ENCODE peak calls at places on chromosome 22, in five cellular contexts. V is H1, N is A549, W is testis, J is GM12891. Q is an unnamed sample.

GRCh38 chr22:26327306-26327705 is 101.8 kb upstream of the ASPHD2 start:
- DNase-seq in V (no peak), N (no peak), J (no peak), W (no peak), Q (no peak)

GRCh38 chr22:40212126-40212525 is 34.4 kb downstream of the TNRC6B start:
- DNase-seq in W (no peak), V (no peak), J (no peak), N (no peak), Q (no peak)

GRCh38 chr22:24994070-24994763 is 41.7 kb downstream of the KIAA1671 start:
- DNase-seq in N (no peak), J (no peak), V (no peak), W (no peak), Q (no peak)

GRCh38 chr22:31812977-31813605 is 59.3 kb downstream of the DEPDC5 start:
- DNase-seq in V (no peak), J (no peak), W (no peak), N (no peak), Q (no peak)

GRCh38 chr22:36384766-36385400 is 2.9 kb downstream of the MYH9 start:
- DNase-seq in V (no peak), N (no peak), W (no peak), J (no peak), Q (no peak)

GRCh38 chr22:50084570-50084969 is 656 bp downstream of the MLC1 start:
- DNase-seq in W (no peak), V (no peak), J (no peak), N (no peak), Q (no peak)

GRCh38 chr22:43848366-43849171 is 13.7 kb downstream of the SULT4A1 start:
- DNase-seq in J (no peak), W (peak), N (no peak), V (no peak), Q (peak)

GRCh38 chr22:43846966-43847365 is 15.3 kb downstream of the SULT4A1 start:
- DNase-seq in N (no peak), J (no peak), W (no peak), V (no peak), Q (no peak)

GRCh38 chr22:23862103-23862502 is 4.4 kb downstream of the SLC2A11 start:
- DNase-seq in W (peak), J (no peak), N (peak), V (peak), Q (no peak)

GRCh38 chr22:25054943-25055511 is 102.5 kb downstream of the KIAA1671 start:
- DNase-seq in V (no peak), J (no peak), W (peak), N (no peak), Q (peak)

GRCh38 chr22:17366830-17367229 is 2.4 kb upstream of the CECR2 start:
- DNase-seq in N (peak), J (peak), W (peak), V (peak), Q (no peak)

GRCh38 chr22:49963647-49964026 is 3.1 kb downstream of the PIM3 start:
- DNase-seq in V (no peak), J (no peak), N (no peak), W (no peak), Q (peak)

GRCh38 chr22:19576460-19577421 is 52.5 kb upstream of the CLDN5 start:
- DNase-seq in N (no peak), W (no peak), V (no peak), J (peak), Q (no peak)

GRCh38 chr22:22902247-22902962 is 14.8 kb downstream of the IGLL5 start:
- DNase-seq in J (no peak), N (no peak), V (no peak), W (peak), Q (no peak)

GRCh38 chr22:26906464-26906863 is 249.1 kb downstream of the MIAT start:
- DNase-seq in V (no peak), J (no peak), N (no peak), W (no peak), Q (no peak)

GRCh38 chr22:50118557-50119168 is 28.9 kb downstream of the MOV10L1 start:
- DNase-seq in V (no peak), W (peak), N (peak), J (no peak), Q (no peak)

GRCh38 chr22:25762147-25762546 is 20.2 kb downstream of the MYO18B start:
- DNase-seq in V (no peak), N (no peak), W (no peak), J (no peak), Q (no peak)

GRCh38 chr22:40157546-40157945 is 20.2 kb upstream of the TNRC6B start:
- DNase-seq in J (no peak), N (no peak), W (no peak), V (no peak), Q (no peak)

GRCh38 chr22:26585104-26585790 is 4.7 kb downstream of the TPST2 start:
- DNase-seq in J (no peak), N (no peak), V (no peak), W (peak), Q (no peak)

GRCh38 chr22:21971858-21972275 is 10.7 kb downstream of the TOP3B start:
- DNase-seq in N (no peak), J (no peak), V (no peak), W (no peak), Q (no peak)

GRCh38 chr22:44329179-44329796 is 16.5 kb upstream of the SHISAL1 start:
- DNase-seq in J (peak), V (no peak), W (no peak), N (no peak), Q (no peak)

GRCh38 chr22:44892803-44893730 is 116.7 kb downstream of the PHF21B start:
- DNase-seq in W (no peak), V (no peak), N (no peak), J (no peak), Q (no peak)

GRCh38 chr22:19604711-19605268 is 80.6 kb upstream of the CLDN5 start:
- DNase-seq in J (no peak), V (no peak), N (no peak), W (no peak), Q (no peak)

DNA sequence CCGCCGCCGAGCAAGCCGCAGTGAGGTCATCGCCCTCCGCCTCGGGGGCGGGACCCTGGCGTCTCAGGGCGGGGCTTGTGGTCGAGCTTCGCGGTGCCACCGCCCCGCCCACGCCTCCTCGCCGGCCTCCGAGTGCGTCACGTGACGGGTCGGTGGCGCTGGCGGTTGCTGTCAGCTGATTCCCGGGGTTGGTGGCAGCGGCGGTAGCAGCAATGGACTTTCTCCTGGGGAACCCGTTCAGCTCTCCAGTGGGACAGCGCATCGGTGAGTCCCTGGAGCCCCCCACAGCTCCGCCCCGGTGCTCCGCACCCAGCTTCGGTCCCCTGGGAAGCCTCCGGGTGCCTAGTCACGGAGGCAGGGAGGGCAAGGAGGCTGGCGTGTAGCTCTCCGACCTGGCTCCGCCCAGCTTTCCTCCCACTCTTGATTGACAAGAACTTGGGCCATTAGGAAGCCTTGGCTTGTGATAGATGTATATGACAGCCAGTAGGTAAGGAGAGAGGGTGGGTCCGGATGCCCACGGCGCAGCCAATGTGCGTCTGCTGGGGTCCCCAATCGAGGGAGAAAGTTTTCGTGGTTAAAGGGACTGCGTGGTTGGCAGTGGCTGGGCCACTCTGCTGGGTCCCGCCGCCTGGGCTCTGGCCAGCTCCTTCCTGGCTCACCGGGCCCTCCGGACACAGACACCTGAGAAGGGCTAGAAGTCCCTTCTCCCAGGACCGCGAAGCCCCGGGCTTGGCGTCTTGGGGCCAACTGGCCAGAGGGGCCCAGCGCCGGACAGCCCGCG is at the start of gene TOM1:
- DNase-seq in J (peak), N (peak), V (peak), W (peak), Q (peak)
- TF ChIP-seq POLR2A in J (no peak), N (peak), V (peak), W (peak), Q (peak)

DNA sequence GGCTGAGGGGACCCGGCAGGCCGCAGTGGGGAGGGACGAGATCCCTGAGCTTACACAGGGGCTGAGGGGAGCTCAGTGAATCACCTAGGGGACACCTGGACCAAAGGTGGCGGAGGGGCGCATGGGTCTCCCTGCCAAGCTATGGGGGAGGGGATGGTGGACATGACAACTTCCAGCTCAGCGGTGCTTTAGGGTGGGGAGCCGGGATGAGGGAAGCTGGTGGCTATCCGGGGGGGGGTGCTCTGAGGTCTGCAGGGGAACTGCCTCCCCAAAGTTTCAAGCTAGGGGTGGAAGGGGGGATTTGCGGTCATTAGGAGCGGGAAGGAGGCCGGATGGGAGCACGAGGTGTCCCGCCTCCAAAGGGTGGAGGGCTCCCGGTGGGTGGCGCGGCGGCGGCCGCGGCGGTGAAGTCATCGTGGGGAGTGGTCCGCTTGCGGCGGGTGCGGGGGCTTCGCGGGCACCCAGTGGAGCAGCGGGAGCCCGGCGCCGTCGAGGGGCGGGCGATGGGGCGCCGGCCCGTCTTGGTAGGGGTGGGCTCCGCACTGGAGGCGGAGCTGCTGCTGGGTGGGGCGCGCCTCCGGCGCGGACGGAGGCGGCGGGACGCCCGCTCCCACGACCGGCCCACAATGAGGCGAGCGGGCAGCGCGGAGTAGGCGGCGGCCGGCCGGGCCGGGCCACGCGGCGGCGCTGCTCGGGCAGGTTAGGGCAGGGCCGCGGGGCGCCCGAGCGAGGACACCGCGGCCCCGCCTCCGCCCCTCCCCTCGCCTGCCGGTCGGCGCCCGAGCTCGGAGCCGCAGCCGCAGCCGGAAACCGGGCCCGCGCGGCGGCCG is at the start of gene MICALL1:
- DNase-seq in J (peak), N (peak), V (peak), W (peak), Q (peak)
- TF ChIP-seq POLR2A in J (no peak), N (peak), V (peak), W (no peak), Q (no peak)

GRCh38 chr22:38735465-38736256 is 20.1 kb downstream of the SUN2 start:
- DNase-seq in J (no peak), V (no peak), W (no peak), N (no peak), Q (no peak)
- TF ChIP-seq POLR2A in J (peak), V (peak), W (no peak), N (no peak), Q (no peak)

GRCh38 chr22:30265851-30266444 is 703 bp downstream of the OSM start:
- DNase-seq in N (no peak), V (no peak), J (peak), W (no peak), Q (no peak)

GRCh38 chr22:30268331-30268730 is 1.7 kb upstream of the OSM start:
- DNase-seq in W (no peak), J (no peak), V (no peak), N (no peak), Q (no peak)

GRCh38 chr22:30265131-30265720 is 1.4 kb downstream of the OSM start:
- DNase-seq in W (no peak), N (no peak), V (no peak), J (no peak), Q (no peak)

GRCh38 chr22:30267382-30268302 is 991 bp upstream of the OSM start:
- DNase-seq in N (no peak), V (no peak), J (no peak), W (no peak), Q (no peak)

GRCh38 chr22:30266445-30267381 is at the start of gene OSM:
- DNase-seq in N (no peak), J (no peak), V (no peak), W (peak), Q (no peak)
- TF ChIP-seq POLR2A in N (no peak), J (no peak), V (no peak), W (no peak), Q (no peak)

DNA sequence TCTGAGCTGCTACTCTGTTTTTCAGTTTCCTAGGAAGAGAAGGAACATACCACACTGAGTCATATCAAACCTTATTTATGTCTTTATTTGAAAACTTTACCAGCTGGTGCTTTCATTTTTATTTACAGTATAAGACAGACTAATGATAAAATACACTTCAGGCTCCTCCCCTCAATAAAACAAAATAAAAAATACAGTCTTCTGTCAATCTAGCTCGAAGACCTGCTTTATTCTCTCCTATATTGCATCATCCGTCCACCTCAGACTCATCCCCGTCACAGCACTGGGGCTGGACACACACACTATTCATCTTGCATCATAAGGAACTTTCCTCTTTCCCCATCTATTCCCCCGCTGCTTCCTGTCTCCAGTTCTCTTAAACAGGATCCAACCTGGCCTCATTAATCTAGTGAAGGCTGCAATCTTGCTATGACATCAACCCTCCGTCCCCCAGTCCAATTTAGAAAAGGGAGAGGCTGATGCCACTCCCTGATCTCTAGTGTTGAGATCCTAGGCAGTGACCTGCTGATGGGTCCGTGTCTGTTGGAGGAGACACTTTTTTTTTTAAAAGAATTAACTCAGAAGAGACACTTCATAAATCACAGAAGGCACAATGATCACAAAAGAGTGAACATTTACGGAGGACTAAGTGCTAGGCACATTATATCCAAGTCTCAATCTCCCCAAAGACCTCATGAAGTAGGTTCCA is 1.1 kb downstream of the XBP1 start:
- DNase-seq in N (peak), W (peak), J (no peak), V (no peak), Q (peak)
- TF ChIP-seq POLR2A in N (no peak), W (no peak), J (no peak), V (no peak), Q (peak)

GRCh38 chr22:46193898-46194310 is 43.6 kb downstream of the PPARA start:
- DNase-seq in J (no peak), W (no peak), V (no peak), N (no peak), Q (no peak)
- TF ChIP-seq POLR2A in J (no peak), W (no peak), V (no peak), N (no peak), Q (no peak)

GRCh38 chr22:30210235-30210831 is 36.2 kb downstream of the LIF start:
- DNase-seq in V (no peak), W (peak), J (no peak), N (peak), Q (no peak)
- TF ChIP-seq POLR2A in V (no peak), W (no peak), J (no peak), N (no peak), Q (no peak)

GRCh38 chr22:42511401-42511891 is 8.2 kb downstream of the RRP7A start:
- DNase-seq in W (peak), J (no peak), V (no peak), N (no peak), Q (no peak)
- TF ChIP-seq POLR2A in W (no peak), J (no peak), V (no peak), N (no peak), Q (no peak)

GRCh38 chr22:28977481-28977971 is 84.1 kb downstream of the C22orf31 start:
- DNase-seq in W (peak), N (no peak), J (no peak), V (no peak), Q (no peak)

GRCh38 chr22:28976588-28976987 is 85.0 kb downstream of the C22orf31 start:
- DNase-seq in V (no peak), N (no peak), J (no peak), W (no peak), Q (no peak)

GRCh38 chr22:28978863-28979799 is 82.5 kb downstream of the C22orf31 start:
- DNase-seq in N (no peak), V (no peak), J (no peak), W (no peak), Q (no peak)

GRCh38 chr22:28977050-28977449 is 84.6 kb downstream of the C22orf31 start:
- DNase-seq in V (no peak), W (no peak), N (no peak), J (no peak), Q (no peak)

GRCh38 chr22:28978158-28978557 is 83.5 kb downstream of the C22orf31 start:
- DNase-seq in V (no peak), J (no peak), W (peak), N (peak), Q (no peak)
- TF ChIP-seq POLR2A in V (no peak), J (no peak), W (no peak), N (no peak), Q (no peak)